ENCODE peak calls at places on chromosomes 16 and 17, in eight cellular contexts. D, A, K, R, C, E, N and W are unnamed samples.
A peak's percentile ranks its signal among the peaks of the same experiment; 100 is the strongest.

GRCh38 chr16:87845807-87846619 is 23.3 kb downstream of the SLC7A5 start:
- DNase-seq in N (no peak), C (no peak), K (no peak), D (no peak), E (no peak), A (no peak), R (no peak), W (no peak)

GRCh38 chr17:77724876-77725615 is 233.5 kb upstream of the TNRC6C start:
- DNase-seq in D (no peak), K (peak; percentile 31), R (no peak), C (no peak), A (no peak), E (peak; percentile 78), N (peak; percentile 80), W (no peak)

GRCh38 chr17:76968707-76969597 is 100.7 kb downstream of the MGAT5B start:
- DNase-seq in E (peak; percentile 100), K (peak; percentile 79), C (peak; percentile 10), N (peak; percentile 91), A (no peak), R (peak; percentile 40), D (peak; percentile 58), W (no peak)

GRCh38 chr16:15041260-15042011 is 14.4 kb downstream of the NTAN1 start:
- DNase-seq in K (peak; percentile 50), D (no peak), A (peak; percentile 64), C (no peak), E (no peak), R (no peak), N (no peak), W (peak; percentile 48)

GRCh38 chr16:4385789-4386451 is 14.3 kb downstream of the VASN start:
- DNase-seq in E (no peak), A (no peak), D (no peak), C (no peak), R (no peak), K (no peak), N (no peak), W (no peak)

GRCh38 chr17:6548578-6549330 is 7.6 kb downstream of the PITPNM3 start:
- DNase-seq in E (peak; percentile 47), D (no peak), A (no peak), K (no peak), C (no peak), R (no peak), N (peak; percentile 29), W (no peak)

GRCh38 chr17:64230551-64231408 is 32.3 kb downstream of the TEX2 start:
- DNase-seq in R (no peak), K (no peak), E (no peak), D (no peak), C (peak; percentile 87), N (no peak), A (peak; percentile 61), W (peak; percentile 81)

GRCh38 chr16:86100205-86101134 is 201.5 kb downstream of the IRF8 start:
- DNase-seq in R (no peak), A (no peak), N (no peak), E (no peak), D (no peak), K (peak; percentile 38), C (peak; percentile 73), W (no peak)

GRCh38 chr16:3548859-3549258 is 28.3 kb downstream of the NLRC3 start:
- DNase-seq in R (no peak), N (no peak), C (no peak), E (no peak), D (no peak), K (no peak), A (no peak), W (no peak)

GRCh38 chr17:2041561-2042354 is at the start of gene OVCA2:
- DNase-seq in E (peak; percentile 98), N (peak; percentile 93), C (peak; percentile 95), A (peak; percentile 89), D (peak; percentile 96), K (peak; percentile 99), R (peak; percentile 97), W (peak; percentile 89)

GRCh38 chr16:70437582-70438324 is 1.1 kb downstream of the ST3GAL2 start:
- DNase-seq in K (peak; percentile 67), R (no peak), E (peak; percentile 53), A (no peak), D (no peak), N (no peak), C (peak; percentile 75), W (peak; percentile 49)

GRCh38 chr16:48381201-48381600 is 4.0 kb downstream of the SIAH1 start:
- DNase-seq in E (no peak), N (no peak), D (no peak), A (peak; percentile 17), K (no peak), R (no peak), C (peak; percentile 27), W (no peak)